ENCODE peak calls at places on chromosomes 11 and 22, in four cellular contexts. G is astrocyte, X is fibroblast of lung, J is PC-9. F is an unnamed sample.

GRCh38 chr11:19352072-19352735 is 111.5 kb upstream of the E2F8 start:
- DNase-seq in G (no peak), X (no peak), J (no peak), F (no peak)

GRCh38 chr11:30635401-30635989 is 49.3 kb upstream of the MPPED2 start:
- DNase-seq in G (peak; percentile 10), X (peak; percentile 36), J (no peak), F (no peak)

GRCh38 chr11:67053896-67054850 is 2.5 kb upstream of the RHOD start:
- DNase-seq in G (peak; percentile 91), X (peak; percentile 93), J (peak; percentile 77), F (peak; percentile 72)

GRCh38 chr22:38738475-38739070 is 17.2 kb downstream of the SUN2 start:
- DNase-seq in G (no peak), X (no peak), J (no peak), F (no peak)

GRCh38 chr11:11510939-11511338 is 110.9 kb downstream of the GALNT18 start:
- DNase-seq in G (peak; percentile 49), X (peak; percentile 63), J (no peak), F (no peak)

GRCh38 chr11:96045622-96046456 is 121.9 kb upstream of the MTMR2 start:
- DNase-seq in G (peak; percentile 84), X (peak; percentile 87), J (no peak), F (no peak)

GRCh38 chr11:65591939-65592814 is 3.4 kb downstream of the KCNK7 start:
- DNase-seq in G (peak; percentile 69), X (peak; percentile 84), J (no peak), F (no peak)

GRCh38 chr11:86176165-86176884 is 68.2 kb upstream of the EED start:
- DNase-seq in G (peak; percentile 80), X (peak; percentile 78), J (peak; percentile 49), F (peak; percentile 4)

GRCh38 chr11:94910281-94910680 is 63.1 kb downstream of the CWC15 start:
- DNase-seq in G (peak; percentile 39), X (peak; percentile 56), J (no peak), F (no peak)

GRCh38 chr11:57646221-57646620 is 3.5 kb downstream of the YPEL4 start:
- DNase-seq in G (no peak), X (no peak), J (no peak), F (no peak)

GRCh38 chr11:109696191-109696897 is 274.4 kb downstream of the C11orf87 start:
- DNase-seq in G (peak; percentile 34), X (peak; percentile 48), J (no peak), F (peak; percentile 56)

GRCh38 chr11:124380585-124380984 is 3.7 kb downstream of the OR8B2 start:
- DNase-seq in G (no peak), X (no peak), J (no peak), F (no peak)

GRCh38 chr11:118608268-118609214 is 1.1 kb downstream of the PHLDB1 start:
- DNase-seq in G (peak; percentile 72), X (peak; percentile 83), J (peak; percentile 33), F (peak; percentile 52)

GRCh38 chr11:108496643-108497256 is 1.4 kb downstream of the POGLUT3 start:
- DNase-seq in G (peak; percentile 43), X (peak; percentile 52), J (peak; percentile 2), F (peak; percentile 27)

GRCh38 chr22:32579533-32580220 is 105.1 kb downstream of the FBXO7 start:
- DNase-seq in G (peak; percentile 72), X (peak; percentile 75), J (no peak), F (no peak)

GRCh38 chr11:9385288-9385902 is 943 bp downstream of the IPO7 start:
- DNase-seq in G (no peak), X (no peak), J (no peak), F (no peak)

GRCh38 chr11:123454796-123455195 is 24.7 kb downstream of the GRAMD1B start:
- DNase-seq in G (no peak), X (no peak), J (no peak), F (no peak)

GRCh38 chr11:19853901-19854300 is 141.3 kb downstream of the NAV2 start:
- DNase-seq in G (peak; percentile 52), X (peak; percentile 53), J (no peak), F (no peak)

GRCh38 chr11:72439455-72439854 is 5.1 kb upstream of the CLPB start:
- DNase-seq in G (peak; percentile 56), X (peak; percentile 66), J (no peak), F (peak; percentile 33)

GRCh38 chr11:115759622-115760527 is 255.7 kb upstream of the CADM1 start:
- DNase-seq in G (peak; percentile 10), X (peak; percentile 41), J (no peak), F (no peak)

GRCh38 chr22:49503896-49504521 is 323.7 kb downstream of the BRD1 start:
- DNase-seq in G (no peak), X (no peak), J (no peak), F (peak; percentile 48)

GRCh38 chr11:86793307-86793706 is 7.0 kb upstream of the PRSS23 start:
- DNase-seq in G (no peak), X (no peak), J (no peak), F (no peak)

GRCh38 chr11:71298016-71298550 is 45.7 kb upstream of the SHANK2 start:
- DNase-seq in G (no peak), X (no peak), J (no peak), F (no peak)

GRCh38 chr11:64276653-64277431 is 7.6 kb downstream of the BAD start:
- DNase-seq in G (peak; percentile 30), X (peak; percentile 55), J (peak; percentile 97), F (peak; percentile 91)

GRCh38 chr11:2258501-2259465 is 11.6 kb downstream of the ASCL2 start:
- DNase-seq in G (no peak), X (no peak), J (no peak), F (no peak)

GRCh38 chr22:24525416-24526037 is 29.4 kb downstream of the GUCD1 start:
- DNase-seq in G (peak; percentile 25), X (peak; percentile 34), J (peak; percentile 66), F (peak; percentile 62)

GRCh38 chr11:1382831-1383607 is 6.7 kb upstream of the BRSK2 start:
- DNase-seq in G (peak; percentile 46), X (peak; percentile 63), J (peak; percentile 63), F (peak; percentile 66)

DNA sequence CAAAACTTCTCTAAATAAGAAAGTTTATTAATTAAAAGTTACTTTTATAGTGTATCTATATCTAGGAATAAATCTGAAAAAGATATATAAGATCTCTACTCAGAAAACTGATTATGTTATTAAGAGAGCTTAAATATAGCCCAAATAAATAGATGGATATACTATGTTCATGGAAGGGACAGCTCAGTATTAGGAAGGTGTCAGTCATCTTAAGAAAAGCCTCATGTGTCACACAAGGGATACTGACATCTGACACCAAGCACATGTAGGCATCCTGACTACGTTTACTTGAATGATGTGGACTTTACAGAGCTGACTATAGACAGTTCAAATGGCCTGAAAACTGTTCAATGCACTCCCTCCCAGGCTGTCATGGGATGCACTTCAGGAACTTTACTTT is 19.3 kb downstream of the PPARA start:
- DNase-seq in G (no peak), X (no peak), J (no peak), F (peak; percentile 8)
- H4K20me1 ChIP-seq in G (no peaks in the 10 kb centered on the region), X (no peaks in the 10 kb centered on the region), J (no peaks in the 10 kb centered on the region), F (no peaks in the 10 kb centered on the region)

GRCh38 chr11:76787271-76787670 is 4.1 kb downstream of the TSKU start:
- DNase-seq in G (no peak), X (no peak), J (no peak), F (no peak)

GRCh38 chr11:76786053-76787014 is 3.2 kb downstream of the TSKU start:
- DNase-seq in G (no peak), X (no peak), J (no peak), F (no peak)

GRCh38 chr11:76789443-76789719 is 6.2 kb downstream of the TSKU start:
- DNase-seq in G (no peak), X (no peak), J (no peak), F (no peak)

GRCh38 chr11:76788661-76789442 is 5.7 kb downstream of the TSKU start:
- DNase-seq in G (no peak), X (no peak), J (peak; percentile 98), F (peak; percentile 99)

DNA sequence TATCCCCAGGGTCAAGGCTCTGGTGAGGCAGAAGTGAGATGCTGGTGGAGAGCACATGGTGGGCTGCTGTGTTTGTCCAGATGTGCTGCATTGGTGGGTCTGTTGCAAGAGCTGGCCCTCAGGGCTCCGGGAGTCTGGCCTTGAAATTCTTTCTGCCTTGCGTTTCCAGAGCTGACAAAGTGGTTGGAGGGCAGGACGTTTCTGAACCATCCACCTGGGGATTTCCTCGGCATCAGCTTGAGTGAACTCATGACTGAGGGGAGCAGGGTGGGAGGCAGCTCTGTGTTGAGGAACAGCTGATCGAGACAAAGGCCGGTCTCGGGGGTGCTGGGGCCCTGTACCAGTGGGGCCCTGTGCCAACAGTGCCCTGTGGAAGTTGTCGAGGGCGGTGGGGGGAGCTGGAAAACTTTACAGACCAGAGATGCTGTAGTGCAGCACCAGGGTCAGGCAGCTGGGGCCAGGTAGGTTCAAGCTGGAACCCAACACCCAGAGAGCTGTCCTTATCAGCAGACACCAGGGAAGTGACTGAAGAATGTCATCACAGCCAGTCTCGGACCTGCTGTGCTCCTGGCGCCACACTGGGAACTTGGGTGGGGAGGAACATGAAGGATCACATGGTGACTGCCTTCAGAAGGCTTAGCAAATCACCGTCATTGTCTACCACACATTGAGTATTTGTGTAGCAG is 4.9 kb downstream of the TSKU start:
- DNase-seq in G (no peak), X (no peak), J (peak; percentile 81), F (no peak)
- H4K20me1 ChIP-seq in G (peaks cover 86% of the 10 kb centered on the region), X (no peaks in the 10 kb centered on the region), J (peaks cover 62% of the 10 kb centered on the region), F (peaks cover 21% of the 10 kb centered on the region)

DNA sequence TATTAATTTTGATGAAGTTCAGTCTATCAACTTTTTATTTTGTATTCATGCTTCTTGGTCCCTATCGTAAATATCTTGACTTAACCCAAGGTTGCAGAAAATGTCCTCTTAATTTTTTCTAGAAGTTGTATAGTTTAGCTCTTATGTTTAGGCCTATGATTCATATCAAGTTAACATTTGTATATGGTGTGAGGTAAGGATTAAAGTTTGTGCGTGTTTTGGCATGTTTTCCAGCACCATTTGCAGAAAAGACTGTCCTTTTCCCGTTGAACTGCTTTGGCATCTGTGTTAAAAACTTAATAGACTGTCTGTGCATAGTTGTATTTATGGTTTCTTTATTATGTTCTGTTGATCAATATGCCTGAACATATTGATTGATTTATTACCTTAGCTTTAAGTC is 42.3 kb downstream of the ARHGEF12 start:
- DNase-seq in G (no peak), X (no peak), J (no peak), F (no peak)
- H4K20me1 ChIP-seq in G (peaks cover 57% of the 10 kb centered on the region), X (no peaks in the 10 kb centered on the region), J (peaks cover 5% of the 10 kb centered on the region), F (peaks cover 5% of the 10 kb centered on the region)

GRCh38 chr22:19431641-19432091 is at the start of gene HIRA:
- DNase-seq in G (peak; percentile 72), X (peak; percentile 77), J (peak; percentile 75), F (peak; percentile 72)

GRCh38 chr22:19432092-19432844 is at the start of gene MRPL40:
- DNase-seq in G (peak; percentile 89), X (peak; percentile 95), J (peak; percentile 87), F (peak; percentile 91)

GRCh38 chr22:19429950-19430889 is 1.3 kb downstream of the HIRA start:
- DNase-seq in G (peak; percentile 70), X (peak; percentile 78), J (no peak), F (peak; percentile 7)

GRCh38 chr22:19434829-19435580 is 2.7 kb downstream of the MRPL40 start:
- DNase-seq in G (no peak), X (no peak), J (no peak), F (no peak)

DNA sequence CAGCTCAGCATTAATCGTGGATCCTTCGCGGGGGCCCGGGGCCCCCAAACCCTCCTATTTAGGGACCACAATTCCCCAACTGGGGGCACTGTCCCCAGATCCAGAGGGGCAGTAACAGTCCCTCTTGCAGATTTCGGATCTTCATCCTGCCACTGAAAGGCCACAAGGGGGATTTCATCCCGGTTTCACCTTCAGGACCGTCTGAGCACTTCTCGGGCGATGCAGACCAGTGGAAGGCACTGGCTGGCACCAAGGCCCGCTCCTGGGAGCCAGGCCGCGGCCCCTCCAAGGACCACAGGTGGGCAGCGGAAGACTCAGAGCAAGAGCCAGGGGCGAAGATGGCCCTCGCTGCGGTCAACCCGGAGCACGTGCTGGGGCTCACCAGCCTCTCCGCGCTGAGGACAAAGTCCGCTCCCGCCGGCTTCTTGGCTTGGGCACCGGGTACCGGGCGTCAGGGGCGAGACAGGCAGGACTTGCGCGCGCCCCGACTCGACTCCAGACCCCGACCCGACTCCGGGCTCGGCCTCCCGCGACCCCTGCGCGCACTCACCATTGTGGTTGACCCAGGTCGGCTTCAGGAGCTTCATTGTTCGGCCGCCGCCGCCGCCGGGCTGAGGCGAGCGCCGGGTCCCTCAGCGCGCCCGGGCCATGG is 517 bp downstream of the HIRA start:
- DNase-seq in G (no peak), X (peak; percentile 37), J (peak; percentile 6), F (peak; percentile 7)
- H4K20me1 ChIP-seq in G (peaks cover 44% of the 10 kb centered on the region), X (peaks cover 1% of the 10 kb centered on the region), J (peaks cover 22% of the 10 kb centered on the region), F (peaks cover 15% of the 10 kb centered on the region)

F was measured in PC-3.